ENCODE peak calls at places on chromosomes 12 and 14, in four cellular contexts. J is progenitor cell of endocrine pancreas, U is pancreas, A is GM23338. Z is an unnamed sample.

GRCh38 chr12:21483531-21483930 is 17.9 kb downstream of the RECQL start:
- DNase-seq in A (no peak), J (no peak), U (no peak), Z (no peak)

GRCh38 chr12:40146800-40147797 is 41.2 kb upstream of the SLC2A13 start:
- DNase-seq in U (no peak), J (no peak), A (no peak), Z (no peak)

GRCh38 chr12:19855876-19856275 is 416.6 kb downstream of the AEBP2 start:
- DNase-seq in U (no peak), A (no peak), J (no peak), Z (no peak)

GRCh38 chr12:52191841-52192791 is at the start of gene KRT80:
- DNase-seq in U (peak), A (no peak), J (no peak), Z (no peak)

GRCh38 chr12:110311903-110312302 is 30.9 kb downstream of the ATP2A2 start:
- DNase-seq in A (no peak), J (no peak), U (no peak), Z (no peak)

GRCh38 chr12:92028039-92028709 is 117.5 kb downstream of the BTG1 start:
- DNase-seq in J (no peak), A (no peak), U (no peak), Z (no peak)

GRCh38 chr14:100405752-100406455 is 82.8 kb downstream of the SLC25A47 start:
- DNase-seq in U (peak), J (no peak), A (no peak), Z (no peak)

GRCh38 chr12:26935636-26936378 is 2.0 kb downstream of the INTS13 start:
- DNase-seq in J (no peak), A (no peak), U (no peak), Z (no peak)

GRCh38 chr14:63800651-63801385 is 52.0 kb upstream of the SYNE2 start:
- DNase-seq in A (no peak), J (no peak), U (no peak), Z (no peak)

GRCh38 chr14:34843011-34843554 is 32.1 kb downstream of the BAZ1A start:
- DNase-seq in J (no peak), U (no peak), A (no peak), Z (no peak)

GRCh38 chr12:47636908-47637780 is 68.7 kb downstream of the RPAP3 start:
- DNase-seq in U (no peak), A (peak), J (no peak), Z (no peak)

GRCh38 chr14:75645051-75645450 is 15.6 kb downstream of the ERG28 start:
- DNase-seq in A (no peak), J (no peak), U (no peak), Z (no peak)

GRCh38 chr12:14308516-14308915 is 57.0 kb upstream of the ATF7IP start:
- DNase-seq in U (no peak), A (no peak), J (no peak), Z (no peak)

GRCh38 chr14:99158150-99158549 is 113.8 kb downstream of the BCL11B start:
- DNase-seq in J (no peak), U (no peak), A (no peak), Z (peak)

GRCh38 chr14:26685401-26685800 is 87.6 kb upstream of the NOVA1 start:
- DNase-seq in J (no peak), A (no peak), U (no peak), Z (no peak)

GRCh38 chr12:13124661-13125505 is 21.4 kb upstream of the GSG1 start:
- DNase-seq in U (no peak), J (no peak), A (peak), Z (no peak)

GRCh38 chr14:55889124-55889523 is 229.1 kb upstream of the PELI2 start:
- DNase-seq in J (no peak), A (no peak), U (peak), Z (no peak)

GRCh38 chr12:97572220-97572619 is 109.6 kb downstream of the RMST start:
- DNase-seq in J (no peak), U (no peak), A (no peak), Z (no peak)

GRCh38 chr12:89464974-89465592 is 59.5 kb downstream of the GALNT4 start:
- DNase-seq in J (no peak), U (no peak), A (no peak), Z (no peak)

GRCh38 chr12:13442457-13442856 is 245.9 kb downstream of the EMP1 start:
- DNase-seq in U (no peak), A (no peak), J (no peak), Z (no peak)

GRCh38 chr12:116559330-116560080 is at the start of gene MAP1LC3B2:
- DNase-seq in U (peak), J (no peak), A (peak), Z (no peak)

GRCh38 chr12:110641512-110641911 is 27.6 kb downstream of the TCTN1 start:
- DNase-seq in J (no peak), U (no peak), A (peak), Z (no peak)

GRCh38 chr12:52947738-52948423 is 1.0 kb upstream of the KRT18 start:
- DNase-seq in J (no peak), A (peak), U (no peak), Z (no peak)

GRCh38 chr14:33057585-33057984 is 118.9 kb downstream of the NPAS3 start:
- DNase-seq in A (no peak), J (no peak), U (no peak), Z (no peak)

GRCh38 chr12:92039048-92039447 is 106.6 kb downstream of the BTG1 start:
- DNase-seq in J (no peak), U (no peak), A (peak), Z (no peak)

GRCh38 chr12:4037747-4038312 is 164.6 kb upstream of the PARP11 start:
- DNase-seq in A (peak), U (peak), J (no peak), Z (no peak)

GRCh38 chr14:30737916-30738315 is 115.8 kb downstream of the SCFD1 start:
- DNase-seq in A (no peak), J (no peak), U (no peak), Z (no peak)

GRCh38 chr14:70905316-70905715 is 1.9 kb upstream of the PCNX1 start:
- DNase-seq in A (no peak), J (no peak), U (no peak), Z (no peak)

GRCh38 chr14:96249016-96249415 is 7.0 kb upstream of the BDKRB1 start:
- DNase-seq in A (no peak), U (no peak), J (no peak), Z (no peak)

GRCh38 chr12:82959821-82960220 is 273.1 kb downstream of the TMTC2 start:
- DNase-seq in A (no peak), J (no peak), U (no peak), Z (no peak)

GRCh38 chr14:96754845-96755184 is 42.4 kb upstream of the VRK1 start:
- DNase-seq in U (no peak), A (peak), J (no peak), Z (no peak)

GRCh38 chr12:114414031-114414865 is 8.3 kb upstream of the TBX5 start:
- DNase-seq in U (no peak), J (no peak), A (peak), Z (no peak)

GRCh38 chr14:95204705-95205104 is 47.4 kb upstream of the DICER1 start:
- DNase-seq in A (no peak), U (no peak), J (no peak), Z (no peak)

GRCh38 chr12:40957417-40957816 is 230.7 kb upstream of the PDZRN4 start:
- DNase-seq in U (no peak), A (no peak), J (no peak), Z (no peak)

GRCh38 chr14:104467641-104468040 is 111.9 kb upstream of the C14orf180 start:
- DNase-seq in U (no peak), J (no peak), A (no peak), Z (no peak)

GRCh38 chr14:34368115-34368970 is 93.7 kb downstream of the SPTSSA start:
- DNase-seq in A (no peak), J (no peak), U (no peak), Z (no peak)

Z was measured in type B pancreatic cell.